ENCODE peak calls at places on chromosomes 11 and 22, in five cellular contexts. One of them, this sample, is unnamed.

GRCh38 chr22:31556627-31557203 is 60.4 kb downstream of the SFI1 start:
- DNase-seq in upper lobe of left lung: no peak
- DNase-seq in Peyer's patch: no peak
- DNase-seq in heart left ventricle: no peak
- DNase-seq in spleen: no peak
- DNase-seq in this sample: no peak

GRCh38 chr11:122672892-122673291 is 17.4 kb downstream of the UBASH3B start:
- DNase-seq in heart left ventricle: peak; percentile 72
- DNase-seq in upper lobe of left lung: peak; percentile 71
- DNase-seq in spleen: no peak
- DNase-seq in Peyer's patch: no peak
- DNase-seq in this sample: no peak

GRCh38 chr11:132032555-132032954 is 662.1 kb downstream of the NTM start:
- DNase-seq in spleen: no peak
- DNase-seq in heart left ventricle: no peak
- DNase-seq in upper lobe of left lung: no peak
- DNase-seq in Peyer's patch: no peak
- DNase-seq in this sample: no peak

GRCh38 chr11:41461057-41461681 is 1.7 kb upstream of the LRRC4C start:
- DNase-seq in spleen: no peak
- DNase-seq in heart left ventricle: no peak
- DNase-seq in Peyer's patch: no peak
- DNase-seq in upper lobe of left lung: no peak
- DNase-seq in this sample: no peak

GRCh38 chr11:7353100-7353499 is 101.4 kb downstream of the SYT9 start:
- DNase-seq in Peyer's patch: no peak
- DNase-seq in heart left ventricle: no peak
- DNase-seq in spleen: no peak
- DNase-seq in upper lobe of left lung: no peak
- DNase-seq in this sample: no peak

GRCh38 chr22:20204281-20204680 is 53.4 kb upstream of the CCDC188 start:
- DNase-seq in spleen: no peak
- DNase-seq in Peyer's patch: no peak
- DNase-seq in heart left ventricle: no peak
- DNase-seq in upper lobe of left lung: no peak
- DNase-seq in this sample: no peak

GRCh38 chr11:78379039-78379670 is 38.5 kb downstream of the GAB2 start:
- DNase-seq in Peyer's patch: no peak
- DNase-seq in upper lobe of left lung: no peak
- DNase-seq in heart left ventricle: no peak
- DNase-seq in spleen: no peak
- DNase-seq in this sample: no peak

GRCh38 chr22:22800716-22801115 is 86.9 kb upstream of the IGLL5 start:
- DNase-seq in spleen: no peak
- DNase-seq in Peyer's patch: no peak
- DNase-seq in upper lobe of left lung: no peak
- DNase-seq in heart left ventricle: no peak
- DNase-seq in this sample: no peak

GRCh38 chr22:42931421-42932196 is 74.5 kb upstream of the ARFGAP3 start:
- DNase-seq in spleen: peak; percentile 86
- DNase-seq in Peyer's patch: no peak
- DNase-seq in upper lobe of left lung: no peak
- DNase-seq in heart left ventricle: no peak
- DNase-seq in this sample: no peak

GRCh38 chr11:45233804-45234170 is 52.4 kb downstream of the SYT13 start:
- DNase-seq in upper lobe of left lung: no peak
- DNase-seq in heart left ventricle: no peak
- DNase-seq in Peyer's patch: no peak
- DNase-seq in spleen: peak; percentile 73
- DNase-seq in this sample: peak; percentile 70
- H3K27ac ChIP-seq in upper lobe of left lung: no peak overlapping the region
- H3K27ac ChIP-seq in heart left ventricle: no peak overlapping the region
- H3K27ac ChIP-seq in Peyer's patch: no peak overlapping the region
- H3K27ac ChIP-seq in spleen: no peak overlapping the region
- H3K27ac ChIP-seq in this sample: no peak overlapping the region

DNA sequence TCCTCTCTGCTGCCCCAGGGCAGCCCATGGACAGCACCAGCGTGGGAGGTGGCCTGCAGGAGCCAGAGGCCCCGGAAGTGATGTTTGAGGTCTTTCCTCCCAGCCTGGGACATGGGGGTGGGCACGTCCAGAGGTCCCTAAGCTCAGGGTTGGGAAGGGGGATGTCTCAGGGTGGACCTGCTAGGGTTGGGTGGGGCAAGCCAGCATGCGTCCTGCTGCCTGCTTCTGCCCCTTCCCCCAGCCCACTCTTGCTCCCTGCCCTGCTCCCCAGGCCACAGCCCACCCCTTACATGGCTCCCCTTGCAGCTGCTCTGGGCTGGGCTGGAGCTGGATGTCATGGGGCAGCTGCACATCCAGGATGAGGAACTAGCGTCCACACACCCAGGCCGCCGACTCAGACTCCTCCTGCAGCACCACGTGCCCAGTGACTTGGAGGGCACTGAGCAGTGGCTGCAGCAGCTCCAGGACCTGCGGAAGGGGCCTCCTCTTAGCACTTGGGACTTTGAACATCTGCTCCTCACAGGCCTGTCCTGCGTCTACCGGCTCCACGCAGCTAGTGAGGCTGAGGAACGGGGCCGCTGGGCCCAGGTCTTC is 1.4 kb downstream of the FAM180B start:
- DNase-seq in heart left ventricle: peak; percentile 80
- DNase-seq in upper lobe of left lung: peak; percentile 70
- DNase-seq in Peyer's patch: no peak
- DNase-seq in spleen: peak; percentile 87
- DNase-seq in this sample: no peak
- TF ChIP-seq POLR2A in heart left ventricle: no peak
- TF ChIP-seq POLR2A in upper lobe of left lung: peak; percentile 44
- TF ChIP-seq POLR2A in Peyer's patch: no peak
- TF ChIP-seq POLR2A in spleen: no peak
- TF ChIP-seq POLR2A in this sample: no peak

GRCh38 chr22:47805394-47805935 is 1043.0 kb downstream of the TBC1D22A start:
- DNase-seq in spleen: no peak
- DNase-seq in upper lobe of left lung: no peak
- DNase-seq in Peyer's patch: no peak
- DNase-seq in heart left ventricle: no peak
- DNase-seq in this sample: no peak

GRCh38 chr22:47806894-47807293 is 1044.4 kb downstream of the TBC1D22A start:
- DNase-seq in upper lobe of left lung: no peak
- DNase-seq in spleen: no peak
- DNase-seq in heart left ventricle: no peak
- DNase-seq in Peyer's patch: no peak
- DNase-seq in this sample: no peak

GRCh38 chr22:47808236-47808845 is 1045.9 kb downstream of the TBC1D22A start:
- DNase-seq in spleen: no peak
- DNase-seq in Peyer's patch: no peak
- DNase-seq in heart left ventricle: no peak
- DNase-seq in upper lobe of left lung: no peak
- DNase-seq in this sample: no peak

GRCh38 chr22:47808886-47809620 is 1046.6 kb downstream of the TBC1D22A start:
- DNase-seq in heart left ventricle: no peak
- DNase-seq in spleen: no peak
- DNase-seq in Peyer's patch: no peak
- DNase-seq in upper lobe of left lung: no peak
- DNase-seq in this sample: no peak

DNA sequence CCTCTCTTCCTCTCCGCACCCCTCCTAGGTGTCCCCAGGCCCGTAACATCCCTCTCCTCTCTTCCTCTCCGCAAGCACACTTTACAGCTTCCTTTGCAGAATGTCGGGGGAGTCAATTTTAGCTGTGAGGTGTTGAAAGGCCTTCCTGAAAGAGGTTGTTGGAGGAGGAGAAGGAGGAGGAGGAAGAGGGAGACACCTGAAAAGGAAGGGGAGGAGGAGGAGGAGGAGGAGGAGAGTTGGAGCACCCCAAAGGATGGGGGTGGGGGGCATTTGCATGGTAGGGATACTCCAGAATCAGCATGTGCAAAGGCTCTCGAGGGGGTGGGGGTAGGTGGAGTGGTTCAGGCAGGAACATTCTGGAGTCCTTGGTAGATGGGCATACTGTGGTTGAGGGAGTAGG is 1045.1 kb downstream of the TBC1D22A start:
- DNase-seq in upper lobe of left lung: no peak
- DNase-seq in Peyer's patch: no peak
- DNase-seq in heart left ventricle: no peak
- DNase-seq in spleen: no peak
- DNase-seq in this sample: no peak
- H3K9me3 ChIP-seq in upper lobe of left lung: peaks cover 3% of the 10 kb centered on the region
- H3K9me3 ChIP-seq in Peyer's patch: no peaks in the 10 kb centered on the region
- H3K9me3 ChIP-seq in heart left ventricle: no peaks in the 10 kb centered on the region
- H3K9me3 ChIP-seq in spleen: no peaks in the 10 kb centered on the region
- H3K9me3 ChIP-seq in this sample: no peaks in the 10 kb centered on the region

GRCh38 chr11:66882540-66882939 is 25.7 kb downstream of the LRFN4 start:
- DNase-seq in heart left ventricle: peak; percentile 50
- DNase-seq in spleen: no peak
- DNase-seq in upper lobe of left lung: no peak
- DNase-seq in Peyer's patch: no peak
- DNase-seq in this sample: no peak
- H3K27ac ChIP-seq in heart left ventricle: no peak overlapping the region
- H3K27ac ChIP-seq in spleen: no peak overlapping the region
- H3K27ac ChIP-seq in upper lobe of left lung: no peak overlapping the region
- H3K27ac ChIP-seq in Peyer's patch: no peak overlapping the region
- H3K27ac ChIP-seq in this sample: peak overlapping the region; percentile 41